ENCODE peak calls at places on chromosomes 6 and 20, in nine cellular contexts. X is germinal center; N is HCEC 1CT; Y is activated gamma-delta T cell; I is stimulated activated CD4-positive, alpha-beta T cell treated with anti-CD3 and anti-CD28 coated beads, Interleukin-4, amount 100 ng/mL, for 24 hours; G is HEK293T; K is mucosa of gallbladder; C is neural crest cell; F is CD8-positive, alpha-beta memory T cell. O is an unnamed sample.

GRCh38 chr6:169786349-169786748 is 34.9 kb downstream of the ERMARD start:
- DNase-seq in X (no peak), N (no peak), Y (no peak), I (no peak), G (no peak), K (no peak), C (no peak), F (no peak), O (no peak)

GRCh38 chr6:29964904-29965872 is 22.9 kb downstream of the HLA-A start:
- DNase-seq in X (peak; percentile 75), N (peak; percentile 86), Y (peak; percentile 38), I (peak; percentile 83), G (no peak), K (peak; percentile 83), C (no peak), F (peak; percentile 80), O (peak; percentile 70)

GRCh38 chr6:27667651-27668441 is 194.9 kb upstream of the ZNF184 start:
- DNase-seq in X (no peak), N (no peak), Y (no peak), I (no peak), G (no peak), K (no peak), C (no peak), F (no peak), O (no peak)

GRCh38 chr20:62558779-62559178 is 83.0 kb upstream of the GATA5 start:
- DNase-seq in X (no peak), N (no peak), Y (no peak), I (no peak), G (no peak), K (no peak), C (peak; percentile 26), F (no peak), O (no peak)

GRCh38 chr6:7440476-7440875 is 50.9 kb downstream of the RIOK1 start:
- DNase-seq in X (no peak), N (no peak), Y (no peak), I (no peak), G (no peak), K (no peak), C (no peak), F (no peak), O (no peak)

GRCh38 chr20:62735331-62735821 is 26.7 kb downstream of the NTSR1 start:
- DNase-seq in X (no peak), N (no peak), Y (no peak), I (peak; percentile 24), G (no peak), K (no peak), C (no peak), F (no peak), O (no peak)

GRCh38 chr6:7172605-7173185 is 64.9 kb downstream of the RREB1 start:
- DNase-seq in X (no peak), N (no peak), Y (no peak), I (no peak), G (no peak), K (no peak), C (no peak), F (no peak), O (no peak)

GRCh38 chr6:83193747-83194582 is 808 bp downstream of the RWDD2A start:
- DNase-seq in X (peak; percentile 41), N (peak; percentile 7), Y (peak; percentile 19), I (no peak), G (peak; percentile 65), K (peak; percentile 15), C (peak; percentile 44), F (peak; percentile 12), O (peak; percentile 46)

GRCh38 chr20:51259455-51259854 is 236.5 kb upstream of the KCNG1 start:
- DNase-seq in X (no peak), N (no peak), Y (no peak), I (no peak), G (no peak), K (no peak), C (no peak), F (no peak), O (no peak)

GRCh38 chr6:151721141-151721540 is 86.3 kb upstream of the ESR1 start:
- DNase-seq in X (no peak), N (peak; percentile 35), Y (no peak), I (no peak), G (no peak), K (no peak), C (no peak), F (no peak), O (no peak)

GRCh38 chr6:132962936-132963579 is 148.7 kb downstream of the RPS12 start:
- DNase-seq in X (peak; percentile 47), N (peak; percentile 64), Y (no peak), I (peak; percentile 59), G (peak; percentile 78), K (peak; percentile 64), C (peak; percentile 65), F (peak; percentile 17), O (peak; percentile 23)

GRCh38 chr20:48831702-48832422 is 4.1 kb upstream of the PREX1 start:
- DNase-seq in X (no peak), N (peak; percentile 71), Y (no peak), I (no peak), G (no peak), K (no peak), C (no peak), F (no peak), O (no peak)

GRCh38 chr20:6838181-6838826 is 70.8 kb downstream of the BMP2 start:
- DNase-seq in X (no peak), N (no peak), Y (no peak), I (no peak), G (no peak), K (no peak), C (no peak), F (no peak), O (no peak)

GRCh38 chr6:159168536-159169192 is 536 bp upstream of the FNDC1 start:
- DNase-seq in X (peak; percentile 25), N (peak; percentile 21), Y (no peak), I (no peak), G (peak; percentile 23), K (no peak), C (peak; percentile 61), F (no peak), O (no peak)

GRCh38 chr6:132020138-132020551 is 69.0 kb upstream of the CCN2 start:
- DNase-seq in X (no peak), N (peak; percentile 2), Y (no peak), I (no peak), G (no peak), K (peak; percentile 12), C (no peak), F (no peak), O (no peak)

GRCh38 chr20:3753098-3753497 is 14.5 kb downstream of the ADISSP start:
- DNase-seq in X (peak; percentile 78), N (peak; percentile 46), Y (no peak), I (peak; percentile 66), G (peak; percentile 69), K (peak; percentile 78), C (peak; percentile 60), F (peak; percentile 45), O (peak; percentile 86)

GRCh38 chr6:69801225-69801624 is 4.4 kb upstream of the LMBRD1 start:
- DNase-seq in X (no peak), N (no peak), Y (no peak), I (no peak), G (peak; percentile 8), K (no peak), C (no peak), F (no peak), O (no peak)

GRCh38 chr6:11212625-11213024 is 19.8 kb downstream of the NEDD9 start:
- DNase-seq in X (no peak), N (peak; percentile 88), Y (no peak), I (no peak), G (no peak), K (no peak), C (no peak), F (no peak), O (no peak)

GRCh38 chr6:125018136-125018535 is 55.9 kb downstream of the RNF217 start:
- DNase-seq in X (no peak), N (no peak), Y (no peak), I (no peak), G (no peak), K (no peak), C (no peak), F (no peak), O (no peak)

GRCh38 chr6:166529571-166529970 is 56.9 kb downstream of the RAMACL start:
- DNase-seq in X (no peak), N (no peak), Y (no peak), I (no peak), G (no peak), K (no peak), C (no peak), F (no peak), O (no peak)

GRCh38 chr6:106324726-106325335 is 729 bp downstream of the ATG5 start:
- DNase-seq in X (no peak), N (no peak), Y (no peak), I (no peak), G (no peak), K (no peak), C (no peak), F (no peak), O (no peak)

GRCh38 chr6:150667977-150668716 is 68.5 kb downstream of the PLEKHG1 start:
- DNase-seq in X (no peak), N (no peak), Y (no peak), I (no peak), G (peak; percentile 73), K (peak; percentile 96), C (peak; percentile 30), F (no peak), O (no peak)

GRCh38 chr6:13836170-13836569 is 21.8 kb upstream of the MCUR1 start:
- DNase-seq in X (no peak), N (no peak), Y (no peak), I (no peak), G (no peak), K (no peak), C (no peak), F (no peak), O (no peak)

GRCh38 chr6:165657325-165657680 is 5.7 kb downstream of the PDE10A start:
- DNase-seq in X (no peak), N (no peak), Y (no peak), I (no peak), G (no peak), K (no peak), C (no peak), F (no peak), O (no peak)

GRCh38 chr20:25424536-25424935 is 17.1 kb downstream of the GINS1 start:
- DNase-seq in X (no peak), N (no peak), Y (no peak), I (no peak), G (no peak), K (no peak), C (no peak), F (no peak), O (no peak)

GRCh38 chr6:7143161-7143974 is 35.6 kb downstream of the RREB1 start:
- DNase-seq in X (no peak), N (no peak), Y (no peak), I (no peak), G (no peak), K (no peak), C (peak; percentile 35), F (no peak), O (no peak)

GRCh38 chr6:54717849-54718455 is 128.6 kb upstream of the FAM83B start:
- DNase-seq in X (peak; percentile 11), N (peak; percentile 20), Y (no peak), I (peak; percentile 55), G (peak; percentile 47), K (peak; percentile 85), C (peak; percentile 59), F (no peak), O (peak; percentile 40)

GRCh38 chr6:111888928-111889696 is 15.9 kb upstream of the FYN start:
- DNase-seq in X (no peak), N (peak; percentile 22), Y (no peak), I (no peak), G (peak; percentile 59), K (no peak), C (peak; percentile 58), F (no peak), O (no peak)

GRCh38 chr20:4966826-4967751 is 34.2 kb downstream of the SLC23A2 start:
- DNase-seq in X (no peak), N (no peak), Y (no peak), I (no peak), G (no peak), K (no peak), C (no peak), F (no peak), O (no peak)

GRCh38 chr6:35610830-35611229 is 77.9 kb downstream of the FKBP5 start:
- DNase-seq in X (no peak), N (no peak), Y (no peak), I (no peak), G (no peak), K (no peak), C (no peak), F (no peak), O (no peak)

GRCh38 chr20:21179796-21180195 is 53.9 kb downstream of the KIZ start:
- DNase-seq in X (no peak), N (peak; percentile 55), Y (no peak), I (no peak), G (no peak), K (no peak), C (no peak), F (no peak), O (no peak)

O was measured in GM13976.